ENCODE peak calls at places on chromosome X, in nine cellular contexts. Q, E, B, F, Y, M, S, G and O are unnamed samples.

GRCh38 chrX:72461288-72461687 is 111.4 kb downstream of the HDAC8 start:
- DNase-seq in M (no peak), E (no peak), S (no peak), Y (no peak), Q (no peak), G (no peak), B (no peak), F (no peak), O (no peak)

GRCh38 chrX:46327229-46328081 is 217.8 kb downstream of the ZNF674 start:
- DNase-seq in G (peak; percentile 39), F (no peak), M (peak; percentile 87), E (no peak), Q (peak; percentile 75), Y (peak; percentile 96), S (no peak), B (no peak), O (no peak)

GRCh38 chrX:53223068-53223693 is 1.8 kb downstream of the KDM5C start:
- DNase-seq in M (no peak), S (no peak), G (peak; percentile 49), F (no peak), E (no peak), B (no peak), Q (peak; percentile 8), Y (peak; percentile 18), O (peak; percentile 8)

GRCh38 chrX:118116308-118117068 is at the start of gene KLHL13:
- DNase-seq in Q (peak; percentile 1), E (no peak), B (peak; percentile 26), F (peak; percentile 57), M (no peak), G (no peak), S (no peak), Y (peak; percentile 14), O (peak; percentile 14)

GRCh38 chrX:12497832-12498591 is 293.2 kb upstream of the PRPS2 start:
- DNase-seq in M (peak; percentile 8), E (no peak), Y (peak; percentile 4), F (no peak), G (no peak), B (no peak), Q (no peak), S (no peak), O (no peak)

GRCh38 chrX:47815901-47816845 is 20.5 kb upstream of the ZNF81 start:
- DNase-seq in E (no peak), G (no peak), M (peak; percentile 68), B (no peak), F (no peak), Q (peak; percentile 25), S (no peak), Y (peak; percentile 26), O (no peak)

GRCh38 chrX:38170556-38170955 is 50.1 kb downstream of the SRPX start:
- DNase-seq in M (no peak), B (no peak), F (no peak), Q (no peak), G (no peak), Y (no peak), E (no peak), S (no peak), O (no peak)

GRCh38 chrX:49058794-49059193 is at the start of gene CCDC120:
- DNase-seq in E (no peak), B (no peak), M (no peak), Y (no peak), S (no peak), F (no peak), Q (no peak), G (no peak), O (no peak)

GRCh38 chrX:121254336-121254735 is 206.9 kb downstream of the GLUD2 start:
- DNase-seq in F (no peak), Q (no peak), S (no peak), E (no peak), Y (peak; percentile 4), M (no peak), B (no peak), G (no peak), O (no peak)

GRCh38 chrX:139851730-139852129 is 81.1 kb downstream of the ATP11C start:
- DNase-seq in F (no peak), G (no peak), Y (no peak), B (no peak), Q (peak; percentile 26), M (no peak), S (no peak), E (no peak), O (no peak)

GRCh38 chrX:8868906-8869305 is 67.7 kb upstream of the FAM9A start:
- DNase-seq in M (no peak), B (no peak), E (no peak), G (no peak), F (no peak), S (no peak), Y (no peak), Q (peak; percentile 48), O (no peak)

GRCh38 chrX:125710403-125711062 is 390.9 kb downstream of the TEX13C start:
- DNase-seq in Y (no peak), G (no peak), M (no peak), F (no peak), B (no peak), Q (no peak), S (no peak), E (no peak), O (no peak)

GRCh38 chrX:45622538-45622937 is 421.9 kb upstream of the DIPK2B start:
- DNase-seq in Y (no peak), B (no peak), E (no peak), G (no peak), Q (peak; percentile 92), F (no peak), M (no peak), S (no peak), O (no peak)

GRCh38 chrX:9566150-9566621 is 101.3 kb downstream of the TBL1X start:
- DNase-seq in S (no peak), G (peak; percentile 56), E (no peak), B (peak; percentile 57), F (no peak), Q (peak; percentile 87), M (no peak), Y (peak; percentile 69), O (peak; percentile 46)

GRCh38 chrX:16465081-16465876 is 184.7 kb upstream of the S100G start:
- DNase-seq in E (no peak), M (no peak), Y (no peak), G (no peak), B (no peak), F (no peak), Q (peak; percentile 41), S (no peak), O (no peak)

GRCh38 chrX:23228950-23229448 is 105.7 kb upstream of the PTCHD1 start:
- DNase-seq in B (no peak), G (no peak), S (no peak), Y (no peak), M (no peak), Q (no peak), F (no peak), E (no peak), O (no peak)

DNA sequence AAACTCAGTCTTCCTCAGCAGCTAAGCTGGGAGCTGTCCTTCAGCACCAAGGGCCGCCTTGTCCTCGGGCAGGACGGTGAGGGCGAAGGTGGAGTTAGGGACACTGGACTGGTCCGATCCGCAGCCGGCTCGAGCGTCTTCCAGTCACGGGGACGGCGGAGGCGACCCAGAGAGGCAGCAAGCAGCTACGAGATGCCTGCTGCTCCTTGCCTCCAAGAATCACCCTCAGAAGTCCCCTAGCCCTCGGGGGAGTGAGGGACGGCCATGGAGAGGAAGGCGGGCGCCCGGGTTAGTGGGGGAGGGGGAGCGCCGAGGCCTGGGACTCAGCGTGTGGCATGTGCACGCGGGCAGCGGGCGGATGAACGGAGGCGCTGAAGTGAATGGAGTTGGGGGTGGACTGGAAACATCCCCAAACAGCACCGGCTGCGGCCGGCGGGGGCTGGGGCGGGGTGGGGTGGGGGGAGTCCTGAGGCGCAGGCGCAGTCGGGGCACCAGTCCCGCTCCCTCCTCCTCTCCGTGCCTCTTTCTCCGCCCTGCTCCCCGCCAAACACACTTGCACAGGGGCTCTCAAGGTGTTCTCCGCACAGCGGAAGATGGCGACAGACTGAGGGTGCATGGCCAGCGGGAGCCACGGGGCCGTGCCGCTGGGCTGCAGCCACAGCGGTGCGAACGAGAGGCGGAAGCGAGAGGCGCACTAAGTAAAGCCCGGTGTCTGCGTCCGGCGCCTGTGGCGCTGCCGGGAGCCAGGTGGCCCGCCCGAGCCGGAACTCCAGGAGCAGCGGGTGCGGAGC is at the start of gene NALF2:
- DNase-seq in M (peak; percentile 48), E (peak; percentile 54), Q (peak; percentile 11), Y (peak; percentile 76), F (no peak), S (no peak), B (peak; percentile 37), G (peak; percentile 46), O (no peak)
- H3K4me3 ChIP-seq in M (peak within 1 kb of the TSS; percentile 80), E (peak within 1 kb of the TSS; percentile 44), Q (no peak within 1 kb of the TSS), Y (peak within 1 kb of the TSS; percentile 81), F (peak within 1 kb of the TSS; percentile 54), S (no peak within 1 kb of the TSS), B (peak within 1 kb of the TSS; percentile 42), G (peak within 1 kb of the TSS; percentile 25), O (peak within 1 kb of the TSS; percentile 54)

GRCh38 chrX:79366888-79367749 is at the start of gene ITM2A:
- DNase-seq in B (peak; percentile 27), M (peak; percentile 25), G (peak; percentile 34), Q (no peak), E (peak; percentile 49), Y (no peak), F (peak; percentile 69), S (peak; percentile 69), O (no peak)
- H3K4me3 ChIP-seq in B (peak within 1 kb of the TSS; percentile 43), M (peak within 1 kb of the TSS; percentile 64), G (no peak within 1 kb of the TSS), Q (no peak within 1 kb of the TSS), E (peak within 1 kb of the TSS; percentile 48), Y (peak within 1 kb of the TSS; percentile 12), F (peak within 1 kb of the TSS; percentile 57), S (peak within 1 kb of the TSS; percentile 90), O (peak within 1 kb of the TSS; percentile 52)

GRCh38 chrX:69165116-69165651 is at the start of gene PJA1:
- DNase-seq in S (peak; percentile 70), Y (peak; percentile 54), E (peak; percentile 61), G (peak; percentile 69), B (peak; percentile 77), F (peak; percentile 87), M (peak; percentile 33), Q (peak; percentile 73), O (peak; percentile 31)

GRCh38 chrX:69161371-69161770 is 3.9 kb downstream of the PJA1 start:
- DNase-seq in Q (no peak), M (no peak), B (no peak), G (no peak), F (no peak), S (no peak), Y (no peak), E (no peak), O (no peak)

GRCh38 chrX:69161786-69162349 is 3.4 kb downstream of the PJA1 start:
- DNase-seq in M (no peak), G (no peak), S (no peak), F (no peak), E (no peak), Y (no peak), Q (no peak), B (no peak), O (no peak)

GRCh38 chrX:69162466-69162865 is 2.8 kb downstream of the PJA1 start:
- DNase-seq in G (no peak), S (no peak), B (no peak), E (no peak), M (no peak), Y (no peak), F (no peak), Q (no peak), O (no peak)

GRCh38 chrX:69163936-69164741 is 1.1 kb downstream of the PJA1 start:
- DNase-seq in E (no peak), B (no peak), Y (no peak), S (peak; percentile 58), F (peak; percentile 58), G (no peak), M (no peak), Q (no peak), O (no peak)
- H3K4me3 ChIP-seq in E (peak overlapping the region; percentile 62), B (peak overlapping the region; percentile 84), Y (peak overlapping the region; percentile 91), S (peak overlapping the region; percentile 37), F (peak overlapping the region; percentile 72), G (peak overlapping the region; percentile 43), M (peak overlapping the region; percentile 85), Q (peak overlapping the region; percentile 75), O (peak overlapping the region; percentile 73)

GRCh38 chrX:30309139-30309571 is at the start of gene NR0B1:
- DNase-seq in E (no peak), Q (peak; percentile 1), B (no peak), M (no peak), F (no peak), G (no peak), S (no peak), Y (peak; percentile 79), O (no peak)
- H3K4me3 ChIP-seq in E (peak within 1 kb of the TSS; percentile 22), Q (peak within 1 kb of the TSS; percentile 9), B (no peak within 1 kb of the TSS), M (peak within 1 kb of the TSS; percentile 71), F (peak within 1 kb of the TSS; percentile 10), G (no peak within 1 kb of the TSS), S (no peak within 1 kb of the TSS), Y (peak within 1 kb of the TSS; percentile 83), O (no peak within 1 kb of the TSS)